ENCODE peak calls at places on chromosome 4, in ten cellular contexts. One of them, this sample, is unnamed.

GRCh38 chr4:176872461-176872860 is 79.7 kb upstream of the VEGFC start:
- DNase-seq in brain microvascular endothelial cell: no peak
- DNase-seq in sciatic nerve: no peak
- DNase-seq in uterus: no peak
- DNase-seq in EL: peak
- DNase-seq in HFFc6: no peak
- DNase-seq in NCI-H69: no peak
- DNase-seq in H9: no peak
- DNase-seq in ACHN: no peak
- DNase-seq in Calu3: no peak
- DNase-seq in this sample: no peak

GRCh38 chr4:112327950-112328349 is 30.8 kb downstream of the ALPK1 start:
- DNase-seq in brain microvascular endothelial cell: peak
- DNase-seq in sciatic nerve: no peak
- DNase-seq in uterus: no peak
- DNase-seq in EL: peak
- DNase-seq in HFFc6: peak
- DNase-seq in NCI-H69: peak
- DNase-seq in H9: no peak
- DNase-seq in ACHN: peak
- DNase-seq in Calu3: no peak
- DNase-seq in this sample: no peak

GRCh38 chr4:102815981-102816380 is 11.4 kb downstream of the UBE2D3 start:
- DNase-seq in brain microvascular endothelial cell: peak
- DNase-seq in sciatic nerve: no peak
- DNase-seq in uterus: no peak
- DNase-seq in EL: peak
- DNase-seq in HFFc6: peak
- DNase-seq in NCI-H69: no peak
- DNase-seq in H9: no peak
- DNase-seq in ACHN: peak
- DNase-seq in Calu3: no peak
- DNase-seq in this sample: no peak

GRCh38 chr4:153467154-153467896 is 1.2 kb downstream of the TMEM131L start:
- DNase-seq in brain microvascular endothelial cell: no peak
- DNase-seq in sciatic nerve: no peak
- DNase-seq in uterus: peak
- DNase-seq in EL: peak
- DNase-seq in HFFc6: no peak
- DNase-seq in NCI-H69: peak
- DNase-seq in H9: peak
- DNase-seq in ACHN: peak
- DNase-seq in Calu3: peak
- DNase-seq in this sample: peak

GRCh38 chr4:82786794-82787193 is 11.8 kb downstream of the SCD5 start:
- DNase-seq in brain microvascular endothelial cell: no peak
- DNase-seq in sciatic nerve: no peak
- DNase-seq in uterus: no peak
- DNase-seq in EL: no peak
- DNase-seq in HFFc6: no peak
- DNase-seq in NCI-H69: peak
- DNase-seq in H9: peak
- DNase-seq in ACHN: no peak
- DNase-seq in Calu3: no peak
- DNase-seq in this sample: no peak

GRCh38 chr4:80125252-80126177 is 52.5 kb upstream of the ANTXR2 start:
- DNase-seq in brain microvascular endothelial cell: no peak
- DNase-seq in sciatic nerve: no peak
- DNase-seq in uterus: no peak
- DNase-seq in EL: peak
- DNase-seq in HFFc6: peak
- DNase-seq in NCI-H69: peak
- DNase-seq in H9: no peak
- DNase-seq in ACHN: peak
- DNase-seq in Calu3: peak
- DNase-seq in this sample: no peak

GRCh38 chr4:123750044-123750443 is 353.4 kb downstream of the SPRY1 start:
- DNase-seq in brain microvascular endothelial cell: peak
- DNase-seq in sciatic nerve: no peak
- DNase-seq in uterus: no peak
- DNase-seq in EL: no peak
- DNase-seq in HFFc6: no peak
- DNase-seq in NCI-H69: peak
- DNase-seq in H9: peak
- DNase-seq in ACHN: no peak
- DNase-seq in Calu3: peak
- DNase-seq in this sample: peak

GRCh38 chr4:47525154-47525819 is 40.2 kb downstream of the ATP10D start:
- DNase-seq in brain microvascular endothelial cell: peak
- DNase-seq in sciatic nerve: no peak
- DNase-seq in uterus: no peak
- DNase-seq in EL: peak
- DNase-seq in HFFc6: peak
- DNase-seq in NCI-H69: no peak
- DNase-seq in H9: no peak
- DNase-seq in ACHN: peak
- DNase-seq in Calu3: no peak
- DNase-seq in this sample: no peak

GRCh38 chr4:106618920-106619319 is 250.3 kb upstream of the GIMD1 start:
- DNase-seq in brain microvascular endothelial cell: no peak
- DNase-seq in sciatic nerve: no peak
- DNase-seq in uterus: no peak
- DNase-seq in EL: no peak
- DNase-seq in HFFc6: no peak
- DNase-seq in NCI-H69: peak
- DNase-seq in H9: no peak
- DNase-seq in ACHN: peak
- DNase-seq in Calu3: no peak
- DNase-seq in this sample: no peak

This sample was measured in WTC11.